ENCODE peak calls at places on chromosome 4, in six cellular contexts. E is fibroblast of mammary gland, C is progenitor cell of endocrine pancreas, O is spleen, B is stomach, Z is left lung. V is an unnamed sample.

GRCh38 chr4:47913328-47913727 is 1.1 kb downstream of the NFXL1 start:
- DNase-seq in E (peak; percentile 42), C (no peak), O (no peak), B (no peak), Z (no peak), V (no peak)

GRCh38 chr4:143742834-143743233 is 42.4 kb upstream of the FREM3 start:
- DNase-seq in E (no peak), C (no peak), O (no peak), B (no peak), Z (no peak), V (no peak)

GRCh38 chr4:36414248-36414647 is 132.8 kb downstream of the DTHD1 start:
- DNase-seq in E (no peak), C (no peak), O (no peak), B (no peak), Z (no peak), V (no peak)

GRCh38 chr4:76504613-76505465 is 69.8 kb downstream of the SHROOM3 start:
- DNase-seq in E (peak; percentile 65), C (no peak), O (no peak), B (no peak), Z (no peak), V (no peak)

GRCh38 chr4:10457255-10457801 is at the start of gene ZNF518B:
- DNase-seq in E (peak; percentile 52), C (peak; percentile 63), O (peak; percentile 95), B (peak; percentile 67), Z (peak; percentile 94), V (peak; percentile 61)

GRCh38 chr4:159271857-159272256 is 169.0 kb downstream of the RAPGEF2 start:
- DNase-seq in E (no peak), C (no peak), O (no peak), B (no peak), Z (no peak), V (no peak)

GRCh38 chr4:182547435-182547834 is 304.2 kb downstream of the TENM3 start:
- DNase-seq in E (no peak), C (no peak), O (no peak), B (no peak), Z (no peak), V (no peak)

GRCh38 chr4:59814402-59814801 is 1385.7 kb upstream of the ADGRL3 start:
- DNase-seq in E (no peak), C (no peak), O (no peak), B (no peak), Z (no peak), V (no peak)

GRCh38 chr4:111883557-111883999 is 261.7 kb upstream of the FAM241A start:
- DNase-seq in E (no peak), C (no peak), O (no peak), B (no peak), Z (no peak), V (no peak)

GRCh38 chr4:5266991-5267390 is 215.7 kb downstream of the STK32B start:
- DNase-seq in E (no peak), C (no peak), O (no peak), B (no peak), Z (no peak), V (no peak)

GRCh38 chr4:166144607-166145006 is 271.6 kb downstream of the TLL1 start:
- DNase-seq in E (no peak), C (no peak), O (no peak), B (no peak), Z (no peak), V (no peak)

GRCh38 chr4:136650541-136651277 is 881.6 kb downstream of the PCDH18 start:
- DNase-seq in E (peak; percentile 7), C (no peak), O (no peak), B (peak; percentile 49), Z (no peak), V (no peak)

GRCh38 chr4:168803727-168804126 is 206.3 kb downstream of the CBR4 start:
- DNase-seq in E (peak; percentile 72), C (no peak), O (no peak), B (no peak), Z (no peak), V (no peak)

GRCh38 chr4:128371004-128371777 is 83.6 kb upstream of the PGRMC2 start:
- DNase-seq in E (peak; percentile 54), C (no peak), O (no peak), B (no peak), Z (no peak), V (no peak)

GRCh38 chr4:74632634-74633033 is 161.7 kb downstream of the BTC start:
- DNase-seq in E (peak; percentile 100), C (no peak), O (no peak), B (peak; percentile 66), Z (no peak), V (no peak)

GRCh38 chr4:105712766-105713165 is 4.2 kb downstream of the GSTCD start:
- DNase-seq in E (peak; percentile 54), C (no peak), O (no peak), B (no peak), Z (no peak), V (no peak)

GRCh38 chr4:186266699-186267467 is 894 bp downstream of the F11 start:
- DNase-seq in E (no peak), C (no peak), O (no peak), B (no peak), Z (peak; percentile 82), V (no peak)

GRCh38 chr4:87506974-87507701 is 22.0 kb downstream of the SPARCL1 start:
- DNase-seq in E (peak; percentile 92), C (no peak), O (no peak), B (no peak), Z (no peak), V (no peak)

GRCh38 chr4:5890063-5890727 is 2.7 kb downstream of the CRMP1 start:
- DNase-seq in E (no peak), C (peak; percentile 39), O (no peak), B (no peak), Z (peak; percentile 50), V (no peak)

GRCh38 chr4:124414641-124415040 is 297.9 kb downstream of the ANKRD50 start:
- DNase-seq in E (peak; percentile 77), C (no peak), O (no peak), B (no peak), Z (no peak), V (no peak)

GRCh38 chr4:140427919-140428471 is 547 bp upstream of the CLGN start:
- DNase-seq in E (no peak), C (no peak), O (no peak), B (no peak), Z (no peak), V (no peak)

GRCh38 chr4:184408021-184408710 is 66.2 kb downstream of the IRF2 start:
- DNase-seq in E (peak; percentile 85), C (no peak), O (no peak), B (no peak), Z (no peak), V (no peak)
- TF ChIP-seq CTCF in E (no peak), C (no peak), O (no peak), B (no peak), Z (no peak), V (no peak)

DNA sequence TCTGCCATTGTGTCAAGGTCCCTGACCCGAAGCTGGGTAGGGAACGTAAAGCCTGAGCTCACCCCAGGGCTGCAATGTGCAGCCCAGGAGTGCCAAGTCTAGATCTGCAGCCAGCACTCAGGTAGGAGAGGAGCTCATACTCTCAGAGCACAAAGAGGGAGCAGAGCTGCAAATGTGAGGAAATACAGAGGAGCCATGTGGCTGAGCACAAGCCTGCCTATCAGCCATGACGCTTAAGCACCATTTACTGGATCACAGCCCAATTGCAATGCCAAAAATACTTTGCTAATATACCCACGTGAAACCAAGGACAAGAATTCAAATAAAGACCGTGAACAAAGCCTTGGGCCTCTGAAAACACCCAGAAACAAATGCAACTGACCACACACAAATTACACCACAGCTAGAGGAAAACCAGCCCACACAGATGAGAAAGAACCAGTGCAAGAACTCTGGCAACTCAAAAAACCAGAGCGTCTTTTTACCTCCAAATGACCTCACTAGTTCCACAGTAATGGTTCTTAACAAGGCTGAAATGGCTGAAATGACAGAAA is 69.0 kb upstream of the HPF1 start:
- DNase-seq in E (no peak), C (no peak), O (no peak), B (no peak), Z (no peak), V (no peak)
- TF ChIP-seq CTCF in E (no peak), C (no peak), O (no peak), B (no peak), Z (no peak), V (no peak)

DNA sequence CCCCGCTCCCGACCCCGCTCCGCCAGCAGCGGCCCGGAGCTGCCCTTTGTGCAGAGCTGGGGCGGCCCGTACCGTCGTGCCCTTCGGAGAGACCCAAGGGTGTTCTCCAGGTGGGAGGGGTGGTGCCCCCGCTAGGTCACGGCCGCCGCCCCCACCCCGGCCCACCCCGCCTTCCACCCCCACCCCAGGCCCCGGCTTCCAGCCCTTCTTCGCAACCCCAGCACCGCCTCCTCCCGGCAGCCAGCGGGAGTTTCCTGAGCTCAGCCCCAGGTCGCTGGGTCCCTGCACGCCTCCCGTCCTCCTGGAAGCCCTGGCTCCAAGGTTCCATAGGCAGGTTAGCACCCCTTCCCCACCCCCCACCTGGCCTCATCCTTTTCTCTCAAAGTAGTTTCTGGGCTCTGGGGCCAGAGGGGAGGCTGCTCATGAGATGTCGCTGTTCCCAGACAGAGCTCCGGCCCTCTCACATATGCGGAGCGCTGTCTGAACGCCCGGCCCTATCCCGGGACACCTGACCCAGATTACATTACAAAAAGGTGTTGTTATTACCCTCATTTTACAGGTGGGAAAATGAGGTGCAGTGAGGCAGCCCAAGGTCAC is 25.2 kb upstream of the FGFR3 start:
- DNase-seq in E (peak; percentile 20), C (peak; percentile 48), O (no peak), B (peak; percentile 47), Z (no peak), V (no peak)
- TF ChIP-seq CTCF in E (peak; percentile 38), C (peak; percentile 47), O (peak; percentile 22), B (no peak), Z (peak; percentile 10), V (no peak)

GRCh38 chr4:172734555-172734954 is 434.1 kb upstream of the GALNT7 start:
- DNase-seq in E (no peak), C (no peak), O (no peak), B (no peak), Z (no peak), V (no peak)

GRCh38 chr4:172740434-172740833 is 428.2 kb upstream of the GALNT7 start:
- DNase-seq in E (no peak), C (no peak), O (no peak), B (no peak), Z (no peak), V (no peak)

DNA sequence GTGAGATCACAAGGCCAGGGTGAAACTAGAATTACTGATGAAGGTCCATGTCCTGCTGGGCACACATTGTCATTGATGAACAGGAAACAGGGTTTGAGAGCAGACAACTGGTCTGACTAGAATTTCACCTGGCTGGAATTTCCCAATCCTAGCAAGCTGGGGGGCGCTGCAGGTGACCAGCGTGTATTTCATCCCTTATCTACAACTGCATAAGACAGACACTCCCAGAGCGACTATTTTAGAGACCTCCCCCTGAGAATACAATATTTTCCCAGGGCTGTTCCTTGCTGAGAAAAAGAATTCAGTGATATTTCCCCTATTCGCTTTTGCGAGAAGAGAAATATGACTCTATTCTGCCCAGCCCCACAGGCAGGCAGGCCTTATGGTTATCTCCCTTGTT is 432.6 kb upstream of the GALNT7 start:
- DNase-seq in E (no peak), C (no peak), O (no peak), B (no peak), Z (no peak), V (no peak)
- TF ChIP-seq CTCF in E (no peak), C (no peak), O (no peak), B (no peak), Z (no peak), V (no peak)